ENCODE peak calls at places on chromosomes 6 and 20, in four cellular contexts. D is K562, J is WTC11, I is HepG2. B is an unnamed sample.

GRCh38 chr6:8578006-8578405 is 142.7 kb upstream of the SLC35B3 start:
- DNase-seq in D (no peak), J (no peak), I (no peak), B (no peak)

GRCh38 chr6:97053643-97054411 is 129.3 kb downstream of the KLHL32 start:
- DNase-seq in D (no peak), J (no peak), I (no peak), B (no peak)

GRCh38 chr20:38685853-38686473 is 38.3 kb upstream of the SLC32A1 start:
- DNase-seq in D (peak), J (peak), I (peak), B (peak)

GRCh38 chr6:49233483-49233882 is 229.6 kb downstream of the MMUT start:
- DNase-seq in D (no peak), J (no peak), I (no peak), B (no peak)

GRCh38 chr20:13700761-13701160 is 62.0 kb upstream of the TASP1 start:
- DNase-seq in D (no peak), J (no peak), I (no peak), B (no peak)

GRCh38 chr6:835476-836160 is 142.7 kb upstream of the EXOC2 start:
- DNase-seq in D (no peak), J (no peak), I (no peak), B (no peak)

GRCh38 chr6:70208235-70208790 is 94.6 kb downstream of the COL9A1 start:
- DNase-seq in D (no peak), J (no peak), I (no peak), B (no peak)

GRCh38 chr6:39029156-39030011 is 19.2 kb upstream of the GLP1R start:
- DNase-seq in D (peak), J (peak), I (peak), B (peak)

GRCh38 chr6:154942770-154943169 is 52.3 kb upstream of the TIAM2 start:
- DNase-seq in D (no peak), J (no peak), I (no peak), B (no peak)

GRCh38 chr6:144840619-144841018 is 555.5 kb downstream of the UTRN start:
- DNase-seq in D (no peak), J (no peak), I (no peak), B (peak)

GRCh38 chr20:7859371-7859802 is 80.9 kb downstream of the HAO1 start:
- DNase-seq in D (peak), J (peak), I (peak), B (peak)

GRCh38 chr6:154414021-154414813 is 57.6 kb upstream of the IPCEF1 start:
- DNase-seq in D (no peak), J (no peak), I (peak), B (no peak)

GRCh38 chr6:167047554-167047953 is 48.4 kb downstream of the CEP43 start:
- DNase-seq in D (no peak), J (no peak), I (no peak), B (no peak)

GRCh38 chr6:25218346-25218745 is 60.8 kb upstream of the CARMIL1 start:
- DNase-seq in D (no peak), J (no peak), I (no peak), B (no peak)

GRCh38 chr6:140059947-140060346 is 685.5 kb upstream of the CITED2 start:
- DNase-seq in D (no peak), J (no peak), I (no peak), B (no peak)

GRCh38 chr20:62045118-62045517 is 20.6 kb downstream of the TAF4 start:
- DNase-seq in D (no peak), J (no peak), I (no peak), B (no peak)
- TF ChIP-seq ELF4 in D (no peak), J (no peak), I (no peak), B (no peak)

DNA sequence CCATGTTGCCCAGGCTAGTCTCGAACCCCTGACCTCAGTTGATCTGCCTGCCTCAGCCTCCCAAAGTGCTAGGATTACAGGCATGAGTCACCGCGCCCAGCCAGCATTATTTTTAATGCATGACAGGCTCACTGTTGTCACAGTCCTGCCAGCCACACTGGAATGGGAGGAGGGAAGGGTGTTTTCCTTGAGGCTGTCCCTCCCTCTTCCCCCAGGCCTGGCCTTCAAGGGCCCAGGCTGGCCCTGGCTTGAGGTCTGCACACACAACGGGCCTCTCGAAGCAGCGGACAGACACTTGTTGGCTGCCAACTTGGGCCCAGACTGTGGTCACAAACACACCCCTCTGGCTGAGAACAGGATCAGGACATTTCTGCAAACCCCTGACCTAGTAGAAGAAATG is 10.1 kb downstream of the SNTA1 start:
- DNase-seq in D (no peak), J (no peak), I (no peak), B (no peak)
- TF ChIP-seq ELF4 in D (no peak), J (no peak), I (no peak), B (no peak)

DNA sequence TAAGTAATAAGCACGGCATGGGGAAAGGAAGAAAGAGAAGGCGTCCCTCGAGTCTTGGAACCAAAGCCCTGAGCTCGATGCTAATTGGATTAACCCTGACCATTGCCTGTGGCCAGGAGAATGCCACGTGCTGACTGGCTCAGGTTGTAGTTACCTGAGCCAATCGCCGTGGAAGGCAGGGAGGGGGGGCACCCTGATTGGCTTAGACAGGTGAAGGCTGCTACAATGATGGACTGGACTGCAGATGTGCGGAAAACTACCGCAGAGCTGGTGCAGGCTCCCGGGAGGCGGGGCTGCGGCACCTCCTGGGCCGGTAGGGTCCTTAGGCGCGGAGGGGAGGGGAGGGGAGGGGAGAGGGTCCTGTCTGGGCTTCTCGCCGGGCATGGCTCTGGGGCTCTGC is 121.3 kb downstream of the TFAP2C start:
- DNase-seq in D (no peak), J (peak), I (no peak), B (no peak)
- TF ChIP-seq ELF4 in D (no peak), J (no peak), I (no peak), B (no peak)

DNA sequence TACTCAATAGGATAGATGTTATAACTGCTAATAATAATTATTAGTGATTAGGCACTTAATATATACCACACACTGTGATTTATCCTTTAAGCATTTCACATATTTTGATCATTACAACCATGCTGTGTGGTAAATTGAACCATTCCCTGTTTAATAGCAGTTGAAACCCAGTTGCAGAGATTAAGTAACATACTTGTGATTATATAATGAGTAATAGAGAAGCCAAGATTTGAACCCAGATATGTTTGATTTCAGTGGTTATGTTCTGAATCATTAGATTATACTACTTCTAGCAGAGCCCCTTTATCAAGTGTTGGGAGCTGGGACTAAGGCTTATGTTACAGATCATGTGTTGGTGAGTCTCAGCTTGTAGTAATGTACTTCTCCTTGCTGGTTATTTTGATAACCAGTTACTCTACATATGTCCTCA is 44.1 kb downstream of the STK4 start:
- DNase-seq in D (no peak), J (no peak), I (no peak), B (no peak)
- TF ChIP-seq ELF4 in D (no peak), J (no peak), I (no peak), B (no peak)